ENCODE peak calls at places on chromosomes 13 and 19, in four cellular contexts. One of them, this sample, is unnamed.

GRCh38 chr13:27967203-27967735 is 1.8 kb downstream of the CDX2 start:
- DNase-seq in H9: no peak
- DNase-seq in H1: no peak
- DNase-seq in neuronal stem cell: no peak
- DNase-seq in this sample: peak

GRCh38 chr13:21996049-21996448 is 325.2 kb downstream of the FGF9 start:
- DNase-seq in H9: no peak
- DNase-seq in H1: no peak
- DNase-seq in neuronal stem cell: no peak
- DNase-seq in this sample: no peak

GRCh38 chr13:21670006-21670882 is 629 bp upstream of the FGF9 start:
- DNase-seq in H9: peak
- DNase-seq in H1: no peak
- DNase-seq in neuronal stem cell: peak
- DNase-seq in this sample: peak

GRCh38 chr13:44815507-44816074 is 173.7 kb downstream of the NUFIP1 start:
- DNase-seq in H9: peak
- DNase-seq in H1: no peak
- DNase-seq in neuronal stem cell: peak
- DNase-seq in this sample: peak

GRCh38 chr19:14450168-14450874 is 17.2 kb downstream of the PKN1 start:
- DNase-seq in H9: peak
- DNase-seq in H1: peak
- DNase-seq in neuronal stem cell: no peak
- DNase-seq in this sample: peak

GRCh38 chr19:8145969-8146368 is 3.4 kb downstream of the FBN3 start:
- DNase-seq in H9: peak
- DNase-seq in H1: no peak
- DNase-seq in neuronal stem cell: no peak
- DNase-seq in this sample: no peak

GRCh38 chr13:76421011-76421410 is 465.2 kb downstream of the KCTD12 start:
- DNase-seq in H9: no peak
- DNase-seq in H1: no peak
- DNase-seq in neuronal stem cell: no peak
- DNase-seq in this sample: no peak

GRCh38 chr13:33577037-33577436 is 240.9 kb upstream of the RFC3 start:
- DNase-seq in H9: no peak
- DNase-seq in H1: no peak
- DNase-seq in neuronal stem cell: no peak
- DNase-seq in this sample: no peak

GRCh38 chr19:55109527-55110291 is 7.7 kb downstream of the PPP1R12C start:
- DNase-seq in H9: no peak
- DNase-seq in H1: no peak
- DNase-seq in neuronal stem cell: no peak
- DNase-seq in this sample: no peak

GRCh38 chr13:112984954-112985802 is 16.2 kb downstream of the MCF2L start:
- DNase-seq in H9: no peak
- DNase-seq in H1: no peak
- DNase-seq in neuronal stem cell: no peak
- DNase-seq in this sample: no peak

GRCh38 chr13:79401259-79402071 is 4.6 kb downstream of the RBM26 start:
- DNase-seq in H9: no peak
- DNase-seq in H1: no peak
- DNase-seq in neuronal stem cell: no peak
- DNase-seq in this sample: no peak

GRCh38 chr13:27461940-27462584 is 11.7 kb upstream of the MTIF3 start:
- DNase-seq in H9: no peak
- DNase-seq in H1: no peak
- DNase-seq in neuronal stem cell: no peak
- DNase-seq in this sample: no peak

GRCh38 chr13:112985803-112986408 is 16.9 kb downstream of the MCF2L start:
- DNase-seq in H9: no peak
- DNase-seq in H1: no peak
- DNase-seq in neuronal stem cell: no peak
- DNase-seq in this sample: no peak

GRCh38 chr19:19443902-19444693 is 38.6 kb downstream of the GATAD2A start:
- DNase-seq in H9: no peak
- DNase-seq in H1: no peak
- DNase-seq in neuronal stem cell: no peak
- DNase-seq in this sample: no peak

GRCh38 chr13:95354680-95355487 is 53.6 kb upstream of the ABCC4 start:
- DNase-seq in H9: no peak
- DNase-seq in H1: no peak
- DNase-seq in neuronal stem cell: peak
- DNase-seq in this sample: no peak

GRCh38 chr19:54345938-54346386 is 7.0 kb upstream of the LILRA4 start:
- DNase-seq in H9: no peak
- DNase-seq in H1: no peak
- DNase-seq in neuronal stem cell: no peak
- DNase-seq in this sample: no peak

GRCh38 chr13:52348983-52349780 is 56.8 kb downstream of the THSD1 start:
- DNase-seq in H9: no peak
- DNase-seq in H1: no peak
- DNase-seq in neuronal stem cell: no peak
- DNase-seq in this sample: peak

GRCh38 chr13:106418556-106418955 is 116.9 kb downstream of the EFNB2 start:
- DNase-seq in H9: no peak
- DNase-seq in H1: no peak
- DNase-seq in neuronal stem cell: no peak
- DNase-seq in this sample: no peak

GRCh38 chr19:1170938-1171754 is 2.9 kb downstream of the SBNO2 start:
- DNase-seq in H9: no peak
- DNase-seq in H1: no peak
- DNase-seq in neuronal stem cell: no peak
- DNase-seq in this sample: no peak

GRCh38 chr13:24184855-24185254 is 24.3 kb downstream of the SPATA13 start:
- DNase-seq in H9: no peak
- DNase-seq in H1: no peak
- DNase-seq in neuronal stem cell: no peak
- DNase-seq in this sample: no peak

GRCh38 chr13:77740931-77741586 is 43.6 kb downstream of the SLAIN1 start:
- DNase-seq in H9: no peak
- DNase-seq in H1: no peak
- DNase-seq in neuronal stem cell: no peak
- DNase-seq in this sample: no peak

GRCh38 chr19:58569943-58570670 is 3.0 kb downstream of the MZF1 start:
- DNase-seq in H9: no peak
- DNase-seq in H1: no peak
- DNase-seq in neuronal stem cell: no peak
- DNase-seq in this sample: no peak

GRCh38 chr13:37870895-37871550 is 1.5 kb upstream of the TRPC4 start:
- DNase-seq in H9: peak
- DNase-seq in H1: peak
- DNase-seq in neuronal stem cell: no peak
- DNase-seq in this sample: peak

GRCh38 chr13:41458187-41458938 is 1.0 kb downstream of the RGCC start:
- DNase-seq in H9: peak
- DNase-seq in H1: peak
- DNase-seq in neuronal stem cell: no peak
- DNase-seq in this sample: peak

GRCh38 chr13:44921931-44922758 is 67.1 kb downstream of the NUFIP1 start:
- DNase-seq in H9: no peak
- DNase-seq in H1: no peak
- DNase-seq in neuronal stem cell: no peak
- DNase-seq in this sample: peak

GRCh38 chr19:6234527-6234926 is 45.2 kb downstream of the MLLT1 start:
- DNase-seq in H9: no peak
- DNase-seq in H1: no peak
- DNase-seq in neuronal stem cell: no peak
- DNase-seq in this sample: peak

GRCh38 chr13:44382635-44383145 is 9.1 kb downstream of the SERP2 start:
- DNase-seq in H9: no peak
- DNase-seq in H1: no peak
- DNase-seq in neuronal stem cell: no peak
- DNase-seq in this sample: no peak

GRCh38 chr19:50327013-50327412 is 2.2 kb downstream of the KCNC3 start:
- DNase-seq in H9: no peak
- DNase-seq in H1: no peak
- DNase-seq in neuronal stem cell: no peak
- DNase-seq in this sample: no peak

GRCh38 chr19:4473011-4473410 is 914 bp downstream of the HDGFL2 start:
- DNase-seq in H9: no peak
- DNase-seq in H1: no peak
- DNase-seq in neuronal stem cell: no peak
- DNase-seq in this sample: no peak
- H2BK12ac ChIP-seq in H9: no peak
- H2BK12ac ChIP-seq in H1: no peak
- H2BK12ac ChIP-seq in neuronal stem cell: no peak
- H2BK12ac ChIP-seq in this sample: peak

GRCh38 chr13:101305981-101306411 is 110.3 kb downstream of the NALCN start:
- DNase-seq in H9: no peak
- DNase-seq in H1: no peak
- DNase-seq in neuronal stem cell: no peak
- DNase-seq in this sample: no peak
- H2BK15ac ChIP-seq in H9: no peak
- H2BK15ac ChIP-seq in H1: no peak
- H2BK15ac ChIP-seq in neuronal stem cell: no peak
- H2BK15ac ChIP-seq in this sample: no peak

DNA sequence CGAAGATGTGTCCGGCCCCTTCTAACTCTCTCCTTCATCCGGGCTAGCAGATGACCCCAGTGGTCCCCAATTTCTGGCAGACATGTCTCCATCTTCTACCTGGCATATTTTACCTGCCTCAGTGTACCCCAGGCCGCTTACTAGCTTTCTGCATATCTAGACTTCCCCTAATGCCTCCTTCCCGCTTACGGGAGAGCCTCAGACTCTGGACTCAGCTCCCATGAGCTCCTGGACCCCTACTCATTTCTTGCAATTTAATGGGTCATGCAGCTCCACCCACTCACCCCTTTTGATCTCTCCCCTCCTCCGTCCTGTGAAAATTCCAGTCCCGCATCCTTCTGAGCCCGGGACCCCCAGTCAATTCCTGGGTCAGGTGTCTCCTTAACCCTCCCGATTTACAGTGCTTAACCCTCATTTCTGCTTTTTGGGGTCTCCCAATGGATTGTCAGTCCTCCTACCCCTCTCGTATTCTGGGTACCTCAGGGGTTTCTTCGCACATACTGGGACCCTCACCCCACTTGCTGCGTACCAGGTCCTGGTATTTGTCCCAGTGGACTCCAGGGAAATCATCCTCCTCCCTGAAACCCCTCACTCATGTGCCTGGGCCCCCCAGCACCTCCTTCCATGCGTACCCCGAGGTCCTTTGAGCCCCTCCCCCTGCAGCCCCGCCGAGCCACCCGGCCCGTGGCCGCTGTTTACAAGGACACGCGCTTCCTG is 500 bp upstream of the JUNB start:
- DNase-seq in H9: no peak
- DNase-seq in H1: no peak
- DNase-seq in neuronal stem cell: no peak
- DNase-seq in this sample: peak
- H2BK12ac ChIP-seq in H9: no peak
- H2BK12ac ChIP-seq in H1: no peak
- H2BK12ac ChIP-seq in neuronal stem cell: no peak
- H2BK12ac ChIP-seq in this sample: peak

DNA sequence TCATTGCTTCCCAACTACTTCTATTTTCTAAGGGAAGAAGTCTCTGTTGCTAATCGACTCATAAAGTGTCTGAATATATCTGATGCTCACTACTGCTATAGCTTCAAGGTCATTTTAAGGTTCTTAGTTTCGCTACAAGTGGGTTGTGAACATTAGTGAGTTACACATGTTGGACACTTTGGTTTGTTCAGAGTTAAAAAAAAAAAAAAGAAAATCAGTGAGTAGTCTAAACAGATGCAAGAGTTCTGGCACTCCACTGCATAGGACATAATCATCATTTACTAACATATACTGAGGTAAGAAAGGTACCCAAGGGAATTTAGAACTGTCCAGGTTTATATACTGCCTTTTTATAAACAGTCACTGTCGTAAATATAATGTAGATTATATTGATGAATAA is 108.8 kb downstream of the KLF12 start:
- DNase-seq in H9: no peak
- DNase-seq in H1: no peak
- DNase-seq in neuronal stem cell: no peak
- DNase-seq in this sample: no peak
- H2BK15ac ChIP-seq in H9: no peak
- H2BK15ac ChIP-seq in H1: no peak
- H2BK15ac ChIP-seq in neuronal stem cell: no peak
- H2BK15ac ChIP-seq in this sample: no peak

GRCh38 chr19:38856813-38857212 is 7.0 kb upstream of the HNRNPL start:
- DNase-seq in H9: no peak
- DNase-seq in H1: no peak
- DNase-seq in neuronal stem cell: no peak
- DNase-seq in this sample: no peak
- H2BK12ac ChIP-seq in H9: no peak
- H2BK12ac ChIP-seq in H1: no peak
- H2BK12ac ChIP-seq in neuronal stem cell: no peak
- H2BK12ac ChIP-seq in this sample: no peak

DNA sequence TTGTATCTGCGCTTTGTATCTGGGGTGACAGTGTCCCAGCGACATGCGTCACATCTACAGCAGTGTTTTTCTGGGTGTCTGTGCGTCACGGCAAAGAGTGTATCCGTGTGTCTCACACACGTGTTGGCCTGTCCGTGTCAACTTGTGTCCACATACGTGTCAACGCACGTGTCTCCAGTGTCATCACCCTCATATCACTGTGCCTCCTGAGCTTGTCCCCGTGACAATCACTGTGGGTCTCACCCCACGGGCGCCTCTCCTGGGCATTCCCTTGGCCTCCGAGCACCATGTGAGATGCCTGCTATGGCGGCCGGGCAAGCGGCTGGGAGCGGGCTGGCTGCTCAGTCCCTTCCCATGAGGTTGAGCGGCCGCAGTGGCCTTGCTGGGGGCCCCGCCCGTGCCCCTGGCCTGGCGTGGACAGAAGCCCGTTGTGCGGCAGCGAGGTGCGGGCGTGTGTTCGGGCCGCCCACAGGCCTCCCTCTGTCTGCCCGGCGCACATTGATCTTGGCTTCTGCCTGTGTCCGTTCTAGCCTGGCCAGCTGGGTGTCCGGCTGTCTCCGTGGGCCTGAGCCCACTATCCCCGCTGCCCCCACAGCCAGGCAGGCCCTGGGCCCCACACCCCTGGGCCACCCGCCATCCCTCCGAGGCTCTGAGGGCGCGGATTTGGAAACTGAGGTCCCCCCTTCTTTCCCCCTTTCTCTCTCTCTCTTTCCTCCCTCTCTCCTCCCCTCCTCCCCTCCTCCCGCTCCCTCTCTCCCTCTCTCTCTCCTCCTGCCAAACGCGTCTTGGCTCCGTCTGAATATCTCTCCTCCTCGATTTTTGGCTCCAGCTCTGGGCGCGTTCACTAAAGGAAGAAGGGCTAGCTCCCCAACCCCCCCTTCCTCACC is 6.5 kb downstream of the NFIX start:
- DNase-seq in H9: no peak
- DNase-seq in H1: no peak
- DNase-seq in neuronal stem cell: no peak
- DNase-seq in this sample: no peak
- H2BK15ac ChIP-seq in H9: no peak
- H2BK15ac ChIP-seq in H1: no peak
- H2BK15ac ChIP-seq in neuronal stem cell: no peak
- H2BK15ac ChIP-seq in this sample: no peak

GRCh38 chr19:11203194-11204075 is 6.1 kb upstream of the KANK2 start:
- DNase-seq in H9: peak
- DNase-seq in H1: peak
- DNase-seq in neuronal stem cell: peak
- DNase-seq in this sample: peak
- H2BK12ac ChIP-seq in H9: no peak
- H2BK12ac ChIP-seq in H1: no peak
- H2BK12ac ChIP-seq in neuronal stem cell: no peak
- H2BK12ac ChIP-seq in this sample: peak